ENCODE peak calls at places on chromosomes 1 and 21, in eight cellular contexts. A is uterus, R is memory B cell, G is stomach, J is GM04503, F is posterior cingulate gyrus, X is T-helper 2 cell, Q is hippocampal formation. I is an unnamed sample.

GRCh38 chr21:42048870-42049577 is 22.1 kb upstream of the UMODL1 start:
- DNase-seq in A (no peak), R (no peak), G (no peak), J (no peak), F (no peak), X (no peak), Q (no peak), I (no peak)

GRCh38 chr1:22753396-22754083 is 42.9 kb downstream of the EPHB2 start:
- DNase-seq in A (peak; percentile 72), R (no peak), G (no peak), J (peak; percentile 64), F (no peak), X (no peak), Q (no peak), I (peak; percentile 68)

GRCh38 chr1:230067871-230068814 is 1.1 kb downstream of the GALNT2 start:
- DNase-seq in A (peak; percentile 27), R (peak; percentile 18), G (peak; percentile 31), J (no peak), F (no peak), X (peak; percentile 9), Q (no peak), I (no peak)

GRCh38 chr1:87518794-87519193 is 190.1 kb downstream of the LMO4 start:
- DNase-seq in A (no peak), R (no peak), G (no peak), J (no peak), F (no peak), X (no peak), Q (no peak), I (no peak)

GRCh38 chr1:226798427-226799411 is 59.6 kb upstream of the ITPKB start:
- DNase-seq in A (no peak), R (peak; percentile 11), G (peak; percentile 34), J (no peak), F (no peak), X (peak; percentile 71), Q (no peak), I (no peak)

GRCh38 chr1:2145946-2146835 is 48.4 kb downstream of the FAAP20 start:
- DNase-seq in A (no peak), R (no peak), G (no peak), J (no peak), F (no peak), X (no peak), Q (no peak), I (no peak)

GRCh38 chr1:90162216-90162615 is 167.3 kb downstream of the ZNF326 start:
- DNase-seq in A (no peak), R (no peak), G (no peak), J (no peak), F (no peak), X (no peak), Q (no peak), I (no peak)

GRCh38 chr1:60069691-60070090 is 3.9 kb downstream of the C1orf87 start:
- DNase-seq in A (no peak), R (no peak), G (no peak), J (no peak), F (no peak), X (no peak), Q (no peak), I (no peak)

GRCh38 chr1:35269190-35269988 is 880 bp downstream of the ZMYM4 start:
- DNase-seq in A (no peak), R (no peak), G (no peak), J (no peak), F (no peak), X (no peak), Q (no peak), I (no peak)

GRCh38 chr1:153343811-153344717 is 4.6 kb downstream of the PGLYRP4 start:
- DNase-seq in A (no peak), R (no peak), G (no peak), J (no peak), F (no peak), X (no peak), Q (no peak), I (no peak)

GRCh38 chr1:229557913-229558414 is 543 bp downstream of the ABCB10 start:
- DNase-seq in A (peak; percentile 37), R (peak; percentile 16), G (peak; percentile 44), J (no peak), F (peak; percentile 40), X (peak; percentile 12), Q (peak; percentile 33), I (no peak)

GRCh38 chr1:112074711-112075110 is 85.2 kb upstream of the KCND3 start:
- DNase-seq in A (no peak), R (no peak), G (no peak), J (no peak), F (no peak), X (no peak), Q (no peak), I (no peak)

GRCh38 chr1:2571348-2571747 is 15.2 kb downstream of the TNFRSF14 start:
- DNase-seq in A (no peak), R (no peak), G (no peak), J (no peak), F (no peak), X (no peak), Q (no peak), I (no peak)

GRCh38 chr1:157137051-157137772 is 983 bp downstream of the ETV3 start:
- DNase-seq in A (no peak), R (no peak), G (no peak), J (no peak), F (no peak), X (peak; percentile 19), Q (no peak), I (no peak)

GRCh38 chr21:10272216-10272615 is 249.2 kb upstream of the TPTE start:
- DNase-seq in A (no peak), R (no peak), G (no peak), J (no peak), F (no peak), X (no peak), Q (no peak), I (no peak)

GRCh38 chr1:89465201-89465600 is 59.4 kb upstream of the LRRC8B start:
- DNase-seq in A (no peak), R (no peak), G (no peak), J (no peak), F (no peak), X (no peak), Q (no peak), I (no peak)

GRCh38 chr1:152699746-152700145 is 1.6 kb downstream of the LCE2A start:
- DNase-seq in A (no peak), R (no peak), G (no peak), J (peak; percentile 5), F (no peak), X (no peak), Q (no peak), I (no peak)

GRCh38 chr1:117735045-117735992 is 129.5 kb downstream of the TENT5C start:
- DNase-seq in A (no peak), R (peak; percentile 17), G (peak; percentile 43), J (no peak), F (no peak), X (peak; percentile 29), Q (no peak), I (peak; percentile 18)

GRCh38 chr1:98870959-98871903 is 133.4 kb downstream of the PLPPR5 start:
- DNase-seq in A (no peak), R (peak; percentile 49), G (no peak), J (no peak), F (no peak), X (peak; percentile 87), Q (no peak), I (no peak)

GRCh38 chr1:86478747-86479146 is 10.0 kb downstream of the CLCA1 start:
- DNase-seq in A (no peak), R (no peak), G (no peak), J (no peak), F (no peak), X (no peak), Q (no peak), I (no peak)

GRCh38 chr1:30919025-30919881 is 10.7 kb upstream of the SDC3 start:
- DNase-seq in A (no peak), R (no peak), G (no peak), J (no peak), F (no peak), X (no peak), Q (no peak), I (no peak)

GRCh38 chr1:1630191-1630964 is 1.6 kb upstream of the MMP23B start:
- DNase-seq in A (peak; percentile 77), R (peak; percentile 95), G (peak; percentile 69), J (no peak), F (no peak), X (peak; percentile 98), Q (no peak), I (no peak)

GRCh38 chr21:44649701-44650100 is 3.5 kb downstream of the KRTAP10-11 start:
- DNase-seq in A (no peak), R (no peak), G (no peak), J (no peak), F (no peak), X (no peak), Q (no peak), I (no peak)

I was measured in BJ.